ENCODE peak calls at places on chromosomes 4 and X, in ten cellular contexts. L is testis; Q is IMR-90; U is tibial nerve; I is mesendoderm; Z is SJSA1; J is breast epithelium; Y is CD4-positive, alpha-beta memory T cell; D is small intestine; S is suprapubic skin. W is an unnamed sample.

GRCh38 chrX:14865201-14865600 is 7.7 kb downstream of the FANCB start:
- DNase-seq in L (no peak), Q (peak; percentile 41), U (no peak), I (no peak), Z (no peak), J (no peak), Y (no peak), D (no peak), S (no peak), W (no peak)

GRCh38 chrX:68931345-68931744 is 102.5 kb downstream of the EFNB1 start:
- DNase-seq in L (no peak), Q (no peak), U (no peak), I (no peak), Z (peak; percentile 14), J (no peak), Y (no peak), D (no peak), S (no peak), W (no peak)

GRCh38 chr4:87559090-87559837 is 30.1 kb upstream of the SPARCL1 start:
- DNase-seq in L (peak; percentile 25), Q (no peak), U (no peak), I (peak; percentile 78), Z (no peak), J (peak; percentile 35), Y (peak; percentile 48), D (peak; percentile 5), S (no peak), W (no peak)

GRCh38 chr4:184288451-184289178 is 70.9 kb upstream of the ENPP6 start:
- DNase-seq in L (no peak), Q (no peak), U (peak; percentile 3), I (no peak), Z (no peak), J (no peak), Y (no peak), D (peak; percentile 68), S (no peak), W (no peak)

GRCh38 chrX:130082244-130083106 is 27.8 kb downstream of the ELF4 start:
- DNase-seq in L (peak; percentile 22), Q (no peak), U (no peak), I (no peak), Z (peak; percentile 77), J (no peak), Y (peak; percentile 76), D (peak; percentile 59), S (no peak), W (no peak)

GRCh38 chr4:48175328-48175727 is 41.3 kb upstream of the TXK start:
- DNase-seq in L (no peak), Q (no peak), U (no peak), I (peak; percentile 84), Z (no peak), J (no peak), Y (no peak), D (no peak), S (no peak), W (no peak)

GRCh38 chr4:5956285-5957021 is 61.8 kb downstream of the C4orf50 start:
- DNase-seq in L (peak; percentile 79), Q (no peak), U (no peak), I (peak; percentile 67), Z (no peak), J (no peak), Y (no peak), D (no peak), S (peak; percentile 75), W (no peak)

GRCh38 chrX:151806967-151807540 is 72.5 kb downstream of the CNGA2 start:
- DNase-seq in L (no peak), Q (no peak), U (no peak), I (no peak), Z (no peak), J (no peak), Y (no peak), D (no peak), S (no peak), W (no peak)

GRCh38 chr4:41358626-41359025 is 101.9 kb downstream of the UCHL1 start:
- DNase-seq in L (no peak), Q (no peak), U (no peak), I (no peak), Z (peak; percentile 57), J (no peak), Y (no peak), D (no peak), S (no peak), W (no peak)

GRCh38 chr4:8545439-8545765 is 34.8 kb upstream of the GPR78 start:
- DNase-seq in L (no peak), Q (no peak), U (no peak), I (no peak), Z (no peak), J (no peak), Y (no peak), D (no peak), S (peak; percentile 38), W (no peak)

GRCh38 chr4:115128037-115128436 is 14.6 kb upstream of the NDST4 start:
- DNase-seq in L (no peak), Q (no peak), U (no peak), I (no peak), Z (no peak), J (no peak), Y (no peak), D (no peak), S (no peak), W (no peak)

GRCh38 chr4:140744421-140744820 is 11.8 kb downstream of the TBC1D9 start:
- DNase-seq in L (no peak), Q (no peak), U (no peak), I (peak; percentile 63), Z (no peak), J (no peak), Y (no peak), D (no peak), S (no peak), W (no peak)

GRCh38 chr4:5052424-5052702 is 1.1 kb downstream of the STK32B start:
- DNase-seq in L (peak; percentile 19), Q (no peak), U (no peak), I (no peak), Z (no peak), J (no peak), Y (no peak), D (no peak), S (no peak), W (no peak)

GRCh38 chr4:1031956-1032795 is 20.8 kb downstream of the FGFRL1 start:
- DNase-seq in L (no peak), Q (no peak), U (no peak), I (no peak), Z (no peak), J (no peak), Y (no peak), D (no peak), S (no peak), W (no peak)

GRCh38 chr4:154004450-154004849 is 215.6 kb upstream of the SFRP2 start:
- DNase-seq in L (peak; percentile 28), Q (no peak), U (peak; percentile 54), I (no peak), Z (no peak), J (peak; percentile 49), Y (no peak), D (no peak), S (no peak), W (no peak)
- H3K4me3 ChIP-seq in L (no peak overlapping the region), Q (no peak overlapping the region), U (no peak overlapping the region), I (no peak overlapping the region), Z (no peak overlapping the region), J (no peak overlapping the region), Y (no peak overlapping the region), D (no peak overlapping the region), S (no peak overlapping the region), W (no peak overlapping the region)

GRCh38 chr4:6986067-6986780 is 56.9 kb upstream of the TADA2B start:
- DNase-seq in L (peak; percentile 71), Q (peak; percentile 84), U (peak; percentile 66), I (peak; percentile 60), Z (peak; percentile 57), J (peak; percentile 43), Y (no peak), D (no peak), S (no peak), W (no peak)

GRCh38 chr4:6986781-6987565 is 56.2 kb upstream of the TADA2B start:
- DNase-seq in L (peak; percentile 97), Q (peak; percentile 90), U (peak; percentile 93), I (peak; percentile 95), Z (peak; percentile 69), J (peak; percentile 92), Y (peak; percentile 91), D (peak; percentile 95), S (peak; percentile 96), W (peak; percentile 67)

GRCh38 chr4:6987566-6987920 is 55.6 kb upstream of the TADA2B start:
- DNase-seq in L (no peak), Q (peak; percentile 37), U (no peak), I (peak; percentile 82), Z (no peak), J (no peak), Y (no peak), D (no peak), S (no peak), W (no peak)

GRCh38 chr4:6989331-6989923 is 53.7 kb upstream of the TADA2B start:
- DNase-seq in L (no peak), Q (no peak), U (no peak), I (no peak), Z (no peak), J (no peak), Y (no peak), D (no peak), S (no peak), W (no peak)

GRCh38 chr4:6988016-6988715 is 55.0 kb upstream of the TADA2B start:
- DNase-seq in L (peak; percentile 59), Q (no peak), U (no peak), I (no peak), Z (no peak), J (no peak), Y (no peak), D (peak; percentile 45), S (no peak), W (no peak)
- H3K4me1 ChIP-seq in L (peaks cover 55% of the 10 kb centered on the region), Q (peaks cover 19% of the 10 kb centered on the region), U (no peaks in the 10 kb centered on the region), I (peaks cover 4% of the 10 kb centered on the region), Z (peaks cover 17% of the 10 kb centered on the region), J (peaks cover 15% of the 10 kb centered on the region), Y (peaks cover 90% of the 10 kb centered on the region), D (peaks cover 7% of the 10 kb centered on the region), S (peaks cover 77% of the 10 kb centered on the region), W (peaks cover 58% of the 10 kb centered on the region)

GRCh38 chrX:49184294-49185061 is 1.7 kb downstream of the PRICKLE3 start:
- DNase-seq in L (peak; percentile 89), Q (peak; percentile 83), U (peak; percentile 89), I (peak; percentile 97), Z (peak; percentile 84), J (peak; percentile 89), Y (no peak), D (peak; percentile 93), S (peak; percentile 96), W (peak; percentile 76)
- H3K27ac ChIP-seq in L (peak overlapping the region; percentile 68), Q (peak overlapping the region; percentile 30), U (peak overlapping the region; percentile 89), I (peak overlapping the region; percentile 78), Z (no peak overlapping the region), J (peak overlapping the region; percentile 87), Y (peak overlapping the region; percentile 46), D (no peak overlapping the region), S (peak overlapping the region; percentile 87), W (no peak overlapping the region)

DNA sequence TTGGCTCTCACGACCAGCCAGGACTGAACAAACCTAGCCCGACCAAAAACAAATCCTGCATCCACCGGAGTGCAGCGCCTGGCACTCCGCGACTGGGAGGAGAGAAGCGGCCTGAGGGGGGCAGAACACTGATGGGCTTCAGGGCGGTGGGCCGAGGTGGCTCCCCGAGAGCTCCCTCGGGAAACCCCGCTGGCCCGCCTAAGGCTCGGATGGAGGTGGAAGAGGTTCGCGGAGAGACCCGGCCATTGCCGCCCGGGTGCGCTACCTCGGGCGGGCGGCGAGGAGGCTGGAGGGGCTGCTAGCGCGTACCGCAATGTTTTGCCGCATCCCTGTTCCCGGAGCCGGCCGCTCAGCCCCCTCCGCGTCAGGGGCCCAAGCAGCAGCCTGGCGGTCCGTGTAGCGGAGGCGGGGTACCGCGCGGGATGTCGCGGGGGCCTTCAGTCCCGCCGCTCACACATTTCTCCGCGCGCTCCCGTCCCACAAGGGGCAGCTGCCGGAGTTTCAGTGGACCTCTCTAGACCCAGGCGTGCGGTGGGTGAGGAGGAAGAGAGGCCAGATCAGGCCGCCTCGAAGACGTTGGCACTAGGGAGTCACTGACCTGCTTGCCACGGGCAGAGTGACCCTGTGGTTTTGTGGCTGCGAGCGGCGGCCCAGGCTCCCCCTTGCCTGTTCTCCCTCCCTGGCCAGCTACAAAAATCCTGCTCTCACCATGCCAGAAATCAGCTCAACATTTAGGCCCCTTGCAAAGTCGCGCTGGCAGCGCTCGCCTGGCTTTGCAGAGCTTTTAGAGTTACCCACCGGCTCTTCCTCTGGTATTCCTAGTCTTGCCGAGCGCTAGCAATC is 2.1 kb downstream of the SLITRK4 start:
- DNase-seq in L (peak; percentile 13), Q (no peak), U (no peak), I (peak; percentile 32), Z (no peak), J (no peak), Y (no peak), D (no peak), S (no peak), W (no peak)
- H3K4me3 ChIP-seq in L (peak overlapping the region; percentile 46), Q (no peak overlapping the region), U (peak overlapping the region; percentile 19), I (no peak overlapping the region), Z (no peak overlapping the region), J (peak overlapping the region; percentile 51), Y (no peak overlapping the region), D (no peak overlapping the region), S (peak overlapping the region; percentile 51), W (peak overlapping the region; percentile 73)

W was measured in thoracic aorta.